ENCODE peak calls at places on chromosomes 3 and 15, in ten cellular contexts. M is amniotic stem cell; G is HT1080; B is activated gamma-delta T cell treated with Interleukin-2 at 50 U/mL for 16 hours; U is tibial nerve; Y is stromal cell of bone marrow; A is GM23248; S is activated CD8-positive, alpha-beta memory T cell treated with anti-CD3 and anti-CD28 coated beads, Interleukin-2, amount 50 U/mL, for 4 hours; X is C1 segment of cervical spinal cord; Z is skeletal muscle cell. Q is an unnamed sample.

GRCh38 chr3:53255360-53255774 is 455 bp downstream of the TKT start:
- DNase-seq in G (no peak), Z (no peak), A (peak), S (peak), X (no peak), B (peak), M (no peak), Y (no peak), U (no peak), Q (no peak)

GRCh38 chr3:12509466-12509865 is 25.2 kb downstream of the TSEN2 start:
- DNase-seq in B (no peak), X (no peak), G (no peak), M (no peak), Y (no peak), S (no peak), A (no peak), U (no peak), Z (no peak), Q (no peak)

GRCh38 chr3:111662012-111662411 is 66.9 kb upstream of the ZBED2 start:
- DNase-seq in Y (no peak), S (no peak), G (no peak), B (no peak), A (no peak), U (no peak), Z (no peak), M (no peak), X (no peak), Q (no peak)

GRCh38 chr15:77577350-77577749 is 55.4 kb downstream of the LINGO1 start:
- DNase-seq in Z (no peak), Y (no peak), M (no peak), X (peak), B (no peak), U (no peak), A (no peak), S (no peak), G (no peak), Q (peak)

GRCh38 chr3:32246079-32246675 is 7.7 kb downstream of the CMTM8 start:
- DNase-seq in M (no peak), Y (no peak), X (no peak), G (no peak), S (no peak), B (no peak), A (no peak), Z (no peak), U (no peak), Q (no peak)

GRCh38 chr3:27310693-27311092 is 58.5 kb downstream of the NEK10 start:
- DNase-seq in A (peak), M (no peak), G (peak), B (no peak), Z (no peak), X (no peak), U (no peak), Y (no peak), S (no peak), Q (no peak)

GRCh38 chr3:60366491-60366890 is 884.8 kb downstream of the FHIT start:
- DNase-seq in M (no peak), A (no peak), X (no peak), B (no peak), S (no peak), G (no peak), Y (no peak), Z (no peak), U (no peak), Q (no peak)

GRCh38 chr3:37290551-37290950 is 116.2 kb upstream of the LRRFIP2 start:
- DNase-seq in G (peak), U (no peak), M (no peak), X (no peak), S (no peak), Y (no peak), Z (peak), B (no peak), A (peak), Q (no peak)

GRCh38 chr3:170865209-170866094 is 4.5 kb downstream of the RPL22L1 start:
- DNase-seq in B (no peak), A (no peak), S (no peak), Z (no peak), M (no peak), Y (no peak), G (peak), X (no peak), U (no peak), Q (no peak)

GRCh38 chr15:45573961-45574629 is 13.1 kb upstream of the BLOC1S6 start:
- DNase-seq in S (no peak), Z (no peak), M (no peak), A (peak), X (no peak), U (no peak), G (peak), Y (no peak), B (peak), Q (no peak)

GRCh38 chr3:52015431-52016256 is 19.9 kb upstream of the RPL29 start:
- DNase-seq in A (no peak), S (no peak), G (no peak), B (no peak), M (no peak), Z (no peak), U (no peak), X (no peak), Y (no peak), Q (no peak)

GRCh38 chr3:148847351-148847750 is 17.7 kb upstream of the CPA3 start:
- DNase-seq in B (no peak), Y (peak), A (peak), U (no peak), M (no peak), Z (peak), S (no peak), X (no peak), G (peak), Q (no peak)

GRCh38 chr15:90817117-90818057 is 51.0 kb upstream of the FURIN start:
- DNase-seq in X (no peak), S (no peak), G (no peak), U (no peak), Z (no peak), B (no peak), A (no peak), Y (no peak), M (no peak), Q (no peak)

GRCh38 chr3:23706116-23706515 is 99.6 kb upstream of the UBE2E1 start:
- DNase-seq in Y (no peak), X (no peak), S (no peak), Z (no peak), U (no peak), A (peak), G (no peak), M (no peak), B (no peak), Q (no peak)

GRCh38 chr3:123540285-123540684 is 44.6 kb downstream of the HACD2 start:
- DNase-seq in A (peak), G (peak), X (no peak), Z (no peak), S (no peak), M (no peak), B (no peak), Y (no peak), U (no peak), Q (no peak)

GRCh38 chr3:181694805-181695660 is 16.7 kb upstream of the SOX2 start:
- DNase-seq in U (peak), M (no peak), B (no peak), Z (no peak), G (no peak), S (no peak), Y (no peak), X (peak), A (peak), Q (peak)